ENCODE peak calls at places on chromosomes 2 and 18, in five cellular contexts. One of them, this sample, is unnamed.

GRCh38 chr18:68448736-68449135 is 266.2 kb downstream of the TMX3 start:
- DNase-seq in EH: peak; percentile 92
- DNase-seq in amniotic stem cell: no peak
- DNase-seq in T follicular helper cell: no peak
- DNase-seq in G401: no peak
- DNase-seq in this sample: no peak

GRCh38 chr2:236092714-236093113 is 75.5 kb downstream of the GBX2 start:
- DNase-seq in EH: no peak
- DNase-seq in amniotic stem cell: no peak
- DNase-seq in T follicular helper cell: no peak
- DNase-seq in G401: peak; percentile 85
- DNase-seq in this sample: no peak

GRCh38 chr18:64271264-64271663 is 122.4 kb upstream of the LINC00305 start:
- DNase-seq in EH: no peak
- DNase-seq in amniotic stem cell: no peak
- DNase-seq in T follicular helper cell: no peak
- DNase-seq in G401: peak; percentile 16
- DNase-seq in this sample: no peak

GRCh38 chr18:62450546-62451395 is 72.1 kb upstream of the ZCCHC2 start:
- DNase-seq in EH: peak; percentile 84
- DNase-seq in amniotic stem cell: peak; percentile 31
- DNase-seq in T follicular helper cell: no peak
- DNase-seq in G401: peak; percentile 88
- DNase-seq in this sample: peak; percentile 100

GRCh38 chr18:13564579-13564978 is 161.8 kb downstream of the FAM210A start:
- DNase-seq in EH: no peak
- DNase-seq in amniotic stem cell: no peak
- DNase-seq in T follicular helper cell: no peak
- DNase-seq in G401: no peak
- DNase-seq in this sample: no peak

GRCh38 chr2:160752475-160753330 is 259.1 kb upstream of the RBMS1 start:
- DNase-seq in EH: peak; percentile 64
- DNase-seq in amniotic stem cell: peak; percentile 7
- DNase-seq in T follicular helper cell: no peak
- DNase-seq in G401: no peak
- DNase-seq in this sample: no peak

GRCh38 chr2:7508220-7508943 is 591.2 kb downstream of the RNF144A start:
- DNase-seq in EH: no peak
- DNase-seq in amniotic stem cell: no peak
- DNase-seq in T follicular helper cell: no peak
- DNase-seq in G401: no peak
- DNase-seq in this sample: no peak

GRCh38 chr2:53600835-53601234 is 166.8 kb upstream of the CHAC2 start:
- DNase-seq in EH: peak; percentile 5
- DNase-seq in amniotic stem cell: no peak
- DNase-seq in T follicular helper cell: no peak
- DNase-seq in G401: no peak
- DNase-seq in this sample: peak; percentile 28

GRCh38 chr2:54287532-54287931 is 31.5 kb upstream of the TSPYL6 start:
- DNase-seq in EH: no peak
- DNase-seq in amniotic stem cell: no peak
- DNase-seq in T follicular helper cell: no peak
- DNase-seq in G401: no peak
- DNase-seq in this sample: peak; percentile 47

GRCh38 chr2:102141915-102142828 is at the start of gene IL1R1:
- DNase-seq in EH: peak; percentile 85
- DNase-seq in amniotic stem cell: peak; percentile 50
- DNase-seq in T follicular helper cell: no peak
- DNase-seq in G401: no peak
- DNase-seq in this sample: peak; percentile 83

GRCh38 chr18:45330170-45330594 is 285.1 kb upstream of the SLC14A2 start:
- DNase-seq in EH: peak; percentile 28
- DNase-seq in amniotic stem cell: no peak
- DNase-seq in T follicular helper cell: no peak
- DNase-seq in G401: no peak
- DNase-seq in this sample: peak; percentile 71

GRCh38 chr2:182763311-182763912 is 47.4 kb downstream of the DNAJC10 start:
- DNase-seq in EH: peak; percentile 43
- DNase-seq in amniotic stem cell: no peak
- DNase-seq in T follicular helper cell: no peak
- DNase-seq in G401: peak; percentile 57
- DNase-seq in this sample: peak; percentile 82

GRCh38 chr2:119473621-119474370 is 42.1 kb downstream of the TMEM37 start:
- DNase-seq in EH: no peak
- DNase-seq in amniotic stem cell: no peak
- DNase-seq in T follicular helper cell: no peak
- DNase-seq in G401: no peak
- DNase-seq in this sample: no peak

GRCh38 chr2:173150087-173150486 is 74.4 kb downstream of the MAP3K20 start:
- DNase-seq in EH: peak; percentile 85
- DNase-seq in amniotic stem cell: no peak
- DNase-seq in T follicular helper cell: no peak
- DNase-seq in G401: no peak
- DNase-seq in this sample: peak; percentile 92

GRCh38 chr18:74453642-74454198 is 3.4 kb downstream of the DIPK1C start:
- DNase-seq in EH: no peak
- DNase-seq in amniotic stem cell: no peak
- DNase-seq in T follicular helper cell: no peak
- DNase-seq in G401: no peak
- DNase-seq in this sample: no peak

GRCh38 chr2:191656389-191656788 is 21.5 kb upstream of the NABP1 start:
- DNase-seq in EH: peak; percentile 65
- DNase-seq in amniotic stem cell: no peak
- DNase-seq in T follicular helper cell: no peak
- DNase-seq in G401: no peak
- DNase-seq in this sample: peak; percentile 56

GRCh38 chr18:24021505-24021904 is 7.0 kb downstream of the TTC39C start:
- DNase-seq in EH: no peak
- DNase-seq in amniotic stem cell: no peak
- DNase-seq in T follicular helper cell: no peak
- DNase-seq in G401: no peak
- DNase-seq in this sample: no peak

GRCh38 chr2:127012868-127013267 is 94.1 kb downstream of the BIN1 start:
- DNase-seq in EH: peak; percentile 22
- DNase-seq in amniotic stem cell: no peak
- DNase-seq in T follicular helper cell: no peak
- DNase-seq in G401: no peak
- DNase-seq in this sample: no peak

GRCh38 chr18:47983946-47984345 is 53.5 kb upstream of the SMAD2 start:
- DNase-seq in EH: no peak
- DNase-seq in amniotic stem cell: no peak
- DNase-seq in T follicular helper cell: no peak
- DNase-seq in G401: peak; percentile 89
- DNase-seq in this sample: no peak

GRCh38 chr2:54329482-54330225 is 73.6 kb upstream of the TSPYL6 start:
- DNase-seq in EH: no peak
- DNase-seq in amniotic stem cell: no peak
- DNase-seq in T follicular helper cell: no peak
- DNase-seq in G401: no peak
- DNase-seq in this sample: peak; percentile 17

GRCh38 chr2:229282758-229283546 is 11.9 kb upstream of the PID1 start:
- DNase-seq in EH: peak; percentile 79
- DNase-seq in amniotic stem cell: peak; percentile 24
- DNase-seq in T follicular helper cell: no peak
- DNase-seq in G401: no peak
- DNase-seq in this sample: peak; percentile 88

GRCh38 chr18:7090771-7091170 is 26.8 kb downstream of the LAMA1 start:
- DNase-seq in EH: no peak
- DNase-seq in amniotic stem cell: no peak
- DNase-seq in T follicular helper cell: no peak
- DNase-seq in G401: no peak
- DNase-seq in this sample: no peak

GRCh38 chr2:212646698-212647097 is 108.1 kb upstream of the ERBB4 start:
- DNase-seq in EH: peak; percentile 64
- DNase-seq in amniotic stem cell: peak; percentile 49
- DNase-seq in T follicular helper cell: no peak
- DNase-seq in G401: no peak
- DNase-seq in this sample: peak; percentile 71

GRCh38 chr2:54024576-54024975 is 53.8 kb upstream of the PSME4 start:
- DNase-seq in EH: no peak
- DNase-seq in amniotic stem cell: no peak
- DNase-seq in T follicular helper cell: no peak
- DNase-seq in G401: no peak
- DNase-seq in this sample: no peak

GRCh38 chr2:212145111-212145510 is 393.5 kb downstream of the ERBB4 start:
- DNase-seq in EH: peak; percentile 10
- DNase-seq in amniotic stem cell: no peak
- DNase-seq in T follicular helper cell: no peak
- DNase-seq in G401: no peak
- DNase-seq in this sample: peak; percentile 53

GRCh38 chr2:140869107-140869506 is 1261.7 kb downstream of the LRP1B start:
- DNase-seq in EH: no peak
- DNase-seq in amniotic stem cell: no peak
- DNase-seq in T follicular helper cell: no peak
- DNase-seq in G401: no peak
- DNase-seq in this sample: no peak

GRCh38 chr18:22368066-22368465 is 49.6 kb downstream of the CTAGE1 start:
- DNase-seq in EH: no peak
- DNase-seq in amniotic stem cell: no peak
- DNase-seq in T follicular helper cell: no peak
- DNase-seq in G401: no peak
- DNase-seq in this sample: no peak

GRCh38 chr2:39436592-39437521 is at the start of gene MAP4K3:
- DNase-seq in EH: peak; percentile 96
- DNase-seq in amniotic stem cell: peak; percentile 87
- DNase-seq in T follicular helper cell: peak; percentile 51
- DNase-seq in G401: peak; percentile 91
- DNase-seq in this sample: peak; percentile 96

GRCh38 chr2:10120938-10121574 is 1.5 kb upstream of the RRM2 start:
- DNase-seq in EH: peak; percentile 44
- DNase-seq in amniotic stem cell: no peak
- DNase-seq in T follicular helper cell: no peak
- DNase-seq in G401: no peak
- DNase-seq in this sample: no peak

This sample was measured in myocyte.